ENCODE peak calls at places on chromosomes 11 and 22, in six cellular contexts. V, F, Z, N, B and X are unnamed samples.
A peak's percentile ranks its signal among the peaks of the same experiment; 100 is the strongest.

GRCh38 chr11:129640671-129641070 is 175.0 kb upstream of the TMEM45B start:
- DNase-seq in V (no peak), F (no peak), Z (no peak), N (no peak), B (no peak), X (no peak)

GRCh38 chr11:130103296-130103814 is 33.7 kb downstream of the APLP2 start:
- DNase-seq in V (peak; percentile 94), F (peak; percentile 100), Z (no peak), N (peak; percentile 96), B (peak; percentile 94), X (peak; percentile 95)

GRCh38 chr22:19580291-19580890 is 56.2 kb upstream of the CLDN5 start:
- DNase-seq in V (no peak), F (no peak), Z (no peak), N (no peak), B (no peak), X (no peak)

GRCh38 chr22:46753360-46753759 is 9.1 kb upstream of the TBC1D22A start:
- DNase-seq in V (no peak), F (no peak), Z (no peak), N (no peak), B (no peak), X (no peak)

GRCh38 chr11:108648528-108648885 is 16.4 kb upstream of the DDX10 start:
- DNase-seq in V (no peak), F (no peak), Z (no peak), N (no peak), B (no peak), X (no peak)

GRCh38 chr22:39117585-39118191 is 20.6 kb downstream of the APOBEC3H start:
- DNase-seq in V (peak; percentile 64), F (peak; percentile 39), Z (no peak), N (peak; percentile 49), B (peak; percentile 57), X (peak; percentile 20)

GRCh38 chr22:19757140-19757984 is 3.2 kb upstream of the TBX1 start:
- DNase-seq in V (no peak), F (no peak), Z (no peak), N (no peak), B (peak; percentile 89), X (no peak)

GRCh38 chr11:113675003-113675471 is 31.1 kb downstream of the TMPRSS5 start:
- DNase-seq in V (peak; percentile 86), F (peak; percentile 88), Z (no peak), N (peak; percentile 88), B (peak; percentile 32), X (peak; percentile 99)

GRCh38 chr11:133738624-133739023 is 106.7 kb downstream of the SPATA19 start:
- DNase-seq in V (no peak), F (no peak), Z (no peak), N (no peak), B (no peak), X (no peak)

GRCh38 chr11:61923166-61924015 is 6.0 kb upstream of the RAB3IL1 start:
- DNase-seq in V (peak; percentile 84), F (peak; percentile 22), Z (no peak), N (peak; percentile 63), B (no peak), X (peak; percentile 29)

GRCh38 chr22:40572976-40573375 is 63.5 kb downstream of the MRTFA start:
- DNase-seq in V (peak; percentile 55), F (no peak), Z (no peak), N (no peak), B (peak; percentile 51), X (no peak)

GRCh38 chr11:63951779-63952536 is 13.2 kb downstream of the NAA40 start:
- DNase-seq in V (no peak), F (no peak), Z (no peak), N (no peak), B (peak; percentile 81), X (no peak)

GRCh38 chr11:47391077-47391583 is 12.8 kb upstream of the SPI1 start:
- DNase-seq in V (no peak), F (no peak), Z (no peak), N (no peak), B (peak; percentile 92), X (no peak)

GRCh38 chr22:49325531-49326395 is 501.9 kb downstream of the BRD1 start:
- DNase-seq in V (no peak), F (no peak), Z (no peak), N (no peak), B (no peak), X (no peak)

GRCh38 chr22:37043828-37044538 is 7.6 kb upstream of the KCTD17 start:
- DNase-seq in V (peak; percentile 31), F (peak; percentile 41), Z (no peak), N (peak; percentile 28), B (peak; percentile 62), X (no peak)